ENCODE peak calls at places on chromosomes 16 and 17, in ten cellular contexts. Z, M, S, B, V, T, A, G, Y and N are unnamed samples.

GRCh38 chr17:80717661-80718060 is 173.0 kb downstream of the RPTOR start:
- DNase-seq in Z (no peak), M (no peak), S (no peak), B (no peak), V (no peak), T (no peak), A (no peak), G (no peak), Y (no peak), N (no peak)

GRCh38 chr16:705748-706188 is at the start of gene FBXL16:
- DNase-seq in Z (no peak), M (no peak), S (no peak), B (no peak), V (peak; percentile 91), T (peak; percentile 98), A (no peak), G (no peak), Y (no peak), N (no peak)

GRCh38 chr16:3825103-3825502 is 55.4 kb downstream of the CREBBP start:
- DNase-seq in Z (no peak), M (no peak), S (no peak), B (no peak), V (no peak), T (no peak), A (no peak), G (no peak), Y (no peak), N (no peak)

GRCh38 chr16:58127033-58127556 is 2.1 kb downstream of the CFAP20 start:
- DNase-seq in Z (no peak), M (no peak), S (no peak), B (no peak), V (peak; percentile 29), T (no peak), A (no peak), G (peak; percentile 49), Y (no peak), N (no peak)

GRCh38 chr17:76820523-76820922 is 47.7 kb upstream of the MGAT5B start:
- DNase-seq in Z (no peak), M (no peak), S (no peak), B (no peak), V (no peak), T (peak; percentile 70), A (no peak), G (no peak), Y (no peak), N (no peak)

GRCh38 chr17:7650509-7651096 is at the start of gene ATP1B2:
- DNase-seq in Z (peak; percentile 90), M (peak; percentile 93), S (peak; percentile 85), B (peak; percentile 25), V (peak; percentile 97), T (peak; percentile 95), A (peak; percentile 72), G (peak; percentile 67), Y (peak; percentile 75), N (no peak)

GRCh38 chr16:84687715-84688114 is 12.1 kb upstream of the USP10 start:
- DNase-seq in Z (no peak), M (peak; percentile 13), S (no peak), B (no peak), V (no peak), T (no peak), A (no peak), G (no peak), Y (no peak), N (no peak)

GRCh38 chr16:4489030-4489429 is 12.8 kb downstream of the HMOX2 start:
- DNase-seq in Z (no peak), M (no peak), S (no peak), B (no peak), V (no peak), T (no peak), A (no peak), G (no peak), Y (no peak), N (no peak)

DNA sequence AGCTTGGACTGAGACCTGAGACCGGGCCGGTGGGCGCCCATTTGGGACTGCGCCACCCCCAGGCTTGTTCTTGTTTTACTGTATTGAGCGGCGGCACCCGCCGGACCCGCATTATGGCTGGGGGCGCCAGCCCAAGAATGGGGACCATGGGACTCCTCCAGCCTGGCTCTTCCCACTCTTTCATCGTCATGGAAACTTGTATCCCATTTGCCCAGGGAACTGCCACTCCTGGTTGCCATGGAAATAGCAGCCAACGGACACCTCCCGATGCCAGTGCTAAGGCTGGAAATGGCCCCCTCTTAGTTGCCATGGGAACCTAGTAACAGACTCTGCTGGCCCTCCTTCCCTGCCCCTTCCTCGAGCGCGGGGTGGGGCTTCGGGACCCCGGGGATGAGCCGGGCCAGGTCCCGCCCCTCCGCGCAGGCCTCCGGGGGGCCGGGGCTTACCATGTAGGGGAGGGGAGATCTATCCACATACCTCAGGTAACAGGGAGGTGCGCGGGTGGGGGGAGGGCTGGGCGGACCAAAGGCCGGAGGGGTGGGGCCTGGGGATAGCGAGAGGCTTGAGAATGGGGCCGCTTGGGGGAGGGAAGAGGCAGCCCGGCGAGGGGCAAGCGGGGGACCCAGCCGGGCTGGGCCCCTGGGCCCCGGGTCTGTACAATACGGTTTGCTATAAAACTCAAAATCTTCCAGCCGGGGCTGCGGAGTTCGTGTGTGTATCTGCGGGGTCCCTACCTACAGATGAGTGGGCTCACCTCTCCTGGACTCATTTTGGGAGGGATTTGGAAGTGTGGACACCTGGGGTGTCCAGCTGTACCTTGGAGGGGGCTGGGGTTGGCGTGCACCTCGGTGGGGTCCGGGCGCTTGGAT is 547 bp upstream of the ORAI3 start:
- DNase-seq in Z (peak; percentile 87), M (peak; percentile 97), S (peak; percentile 96), B (peak; percentile 91), V (peak; percentile 65), T (peak; percentile 95), A (peak; percentile 80), G (peak; percentile 82), Y (peak; percentile 81), N (peak; percentile 96)
- TF ChIP-seq EP300 in Z (no peak), M (no peak), S (no peak), B (peak; percentile 10), V (no peak), T (no peak), A (no peak), G (no peak), Y (no peak), N (no peak)

DNA sequence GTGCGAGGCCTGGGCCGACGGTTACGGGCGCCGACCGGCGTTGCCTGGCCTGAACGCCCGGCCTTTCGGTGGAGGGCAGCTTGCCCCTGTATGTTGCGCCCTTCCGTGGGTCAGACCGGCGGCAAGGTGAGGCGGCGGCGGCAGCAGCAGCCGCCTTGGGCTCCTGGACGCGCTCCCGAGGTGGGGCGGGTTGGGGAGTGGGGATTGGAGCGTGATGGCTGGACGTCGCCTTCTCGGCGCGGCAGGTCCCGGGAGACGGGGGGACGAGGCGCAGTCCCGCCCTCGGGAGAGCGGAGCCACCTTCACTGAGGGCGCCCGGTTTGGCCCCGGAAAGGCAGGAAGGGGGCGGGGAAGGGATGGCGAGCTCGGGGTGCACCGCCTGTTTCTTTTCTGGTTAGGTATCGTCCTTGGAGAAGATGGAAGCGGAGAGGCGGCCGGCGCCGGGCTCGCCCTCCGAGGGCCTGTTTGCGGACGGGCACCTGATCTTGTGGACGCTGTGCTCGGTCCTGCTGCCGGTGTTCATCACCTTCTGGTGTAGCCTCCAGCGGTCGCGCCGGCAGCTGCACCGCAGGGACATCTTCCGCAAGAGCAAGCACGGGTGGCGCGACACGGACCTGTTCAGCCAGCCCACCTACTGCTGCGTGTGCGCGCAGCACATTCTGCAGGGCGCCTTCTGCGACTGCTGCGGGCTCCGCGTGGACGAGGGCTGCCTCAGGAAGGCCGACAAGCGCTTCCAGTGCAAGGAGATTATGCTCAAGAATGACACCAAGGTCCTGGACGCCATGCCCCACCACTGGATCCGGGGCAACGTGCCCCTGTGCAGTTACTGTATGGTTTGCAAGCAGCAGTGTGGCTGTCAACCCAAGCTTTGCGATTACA is 668 bp downstream of the DGKE start:
- DNase-seq in Z (peak; percentile 43), M (peak; percentile 76), S (no peak), B (no peak), V (peak; percentile 46), T (peak; percentile 74), A (peak; percentile 64), G (peak; percentile 59), Y (peak; percentile 73), N (no peak)
- H3K27ac ChIP-seq in Z (peak overlapping the region; percentile 89), M (peak overlapping the region; percentile 83), S (peak overlapping the region; percentile 92), B (peak overlapping the region; percentile 77), V (peak overlapping the region; percentile 70), T (no peak overlapping the region), A (peak overlapping the region; percentile 92), G (peak overlapping the region; percentile 50), Y (peak overlapping the region; percentile 92), N (peak overlapping the region; percentile 92)

GRCh38 chr17:31841850-31842415 is 17.1 kb downstream of the COPRS start:
- DNase-seq in Z (no peak), M (peak; percentile 29), S (no peak), B (no peak), V (no peak), T (no peak), A (no peak), G (no peak), Y (no peak), N (no peak)
- H3K4me3 ChIP-seq in Z (no peak overlapping the region), M (no peak overlapping the region), S (no peak overlapping the region), B (no peak overlapping the region), V (no peak overlapping the region), T (no peak overlapping the region), A (peak overlapping the region; percentile 18), G (no peak overlapping the region), Y (no peak overlapping the region), N (peak overlapping the region; percentile 30)

GRCh38 chr16:2326191-2326590 is 14.3 kb downstream of the ABCA3 start:
- DNase-seq in Z (no peak), M (no peak), S (no peak), B (no peak), V (no peak), T (no peak), A (no peak), G (no peak), Y (no peak), N (no peak)
- TF ChIP-seq EP300 in Z (no peak), M (no peak), S (no peak), B (no peak), V (no peak), T (no peak), A (no peak), G (no peak), Y (no peak), N (no peak)